ENCODE peak calls at places on chromosomes 1 and 21, in six cellular contexts. H is breast epithelium, G is DND-41, L is lower lobe of right lung, T is psoas muscle, A is OCI-LY7. W is an unnamed sample. For H3K9me3, the result is how much of the 10 kb centered on the place peaks cover.

GRCh38 chr1:152049291-152050073 is 12.7 kb upstream of the S100A11 start:
- DNase-seq in G (no peak), T (no peak), A (no peak), L (no peak), H (no peak), W (no peak)

GRCh38 chr1:12637693-12638092 is 6.2 kb upstream of the AADACL4 start:
- DNase-seq in G (no peak), T (peak), H (no peak), A (no peak), L (peak), W (no peak)

GRCh38 chr1:227403535-227403934 is 85.2 kb upstream of the CDC42BPA start:
- DNase-seq in H (no peak), A (no peak), G (no peak), L (no peak), T (no peak), W (no peak)

GRCh38 chr1:214514032-214514818 is 37.2 kb downstream of the PTPN14 start:
- DNase-seq in L (no peak), T (no peak), G (no peak), H (no peak), A (no peak), W (no peak)

GRCh38 chr1:89842547-89843278 is 21.9 kb downstream of the LRRC8D start:
- DNase-seq in T (no peak), L (no peak), G (no peak), H (no peak), A (peak), W (no peak)

GRCh38 chr1:50603274-50604271 is 180.3 kb upstream of the DMRTA2 start:
- DNase-seq in L (no peak), G (no peak), A (no peak), T (no peak), H (no peak), W (no peak)

GRCh38 chr1:116325922-116326321 is 47.1 kb upstream of the ATP1A1 start:
- DNase-seq in A (peak), T (peak), H (no peak), G (peak), L (no peak), W (no peak)

GRCh38 chr21:45228171-45228641 is 59.5 kb downstream of the POFUT2 start:
- DNase-seq in T (no peak), A (no peak), L (no peak), G (no peak), H (no peak), W (no peak)

GRCh38 chr1:109655624-109656519 is at the start of gene GSTM4:
- DNase-seq in H (peak), G (no peak), A (peak), L (peak), T (peak), W (peak)

GRCh38 chr1:43980255-43981134 is 1.5 kb downstream of the B4GALT2 start:
- DNase-seq in G (no peak), H (no peak), A (no peak), L (no peak), T (no peak), W (no peak)

GRCh38 chr1:180040034-180040433 is 85.4 kb downstream of the CEP350 start:
- DNase-seq in T (no peak), G (no peak), L (no peak), H (no peak), A (no peak), W (no peak)

GRCh38 chr1:243396876-243397275 is 141.0 kb downstream of the SDCCAG8 start:
- DNase-seq in T (no peak), L (no peak), G (no peak), A (no peak), H (no peak), W (no peak)

GRCh38 chr1:182601416-182601786 is 2.8 kb downstream of the RGS16 start:
- DNase-seq in A (peak), T (peak), H (peak), L (peak), G (peak), W (peak)

GRCh38 chr1:107057197-107058133 is 991 bp downstream of the PRMT6 start:
- DNase-seq in H (peak), A (peak), L (peak), T (peak), G (peak), W (peak)

GRCh38 chr1:160863422-160864131 is 890 bp upstream of the CD244 start:
- DNase-seq in H (no peak), A (no peak), L (no peak), G (no peak), T (no peak), W (no peak)

GRCh38 chr1:156602557-156602993 is 1.3 kb upstream of the GPATCH4 start:
- DNase-seq in H (no peak), A (peak), L (no peak), T (no peak), G (no peak), W (no peak)

GRCh38 chr1:62356257-62356835 is 37.1 kb upstream of the KANK4 start:
- DNase-seq in G (no peak), L (no peak), H (no peak), T (no peak), A (no peak), W (no peak)

GRCh38 chr1:107897428-107898339 is 67.3 kb downstream of the VAV3 start:
- DNase-seq in H (no peak), L (no peak), G (peak), A (peak), T (no peak), W (no peak)

GRCh38 chr1:9326596-9326995 is 33.9 kb downstream of the SPSB1 start:
- DNase-seq in T (no peak), A (no peak), G (no peak), L (no peak), H (no peak), W (no peak)

GRCh38 chr1:37477946-37478345 is 3.6 kb downstream of the ZC3H12A start:
- DNase-seq in H (no peak), L (no peak), T (no peak), G (no peak), A (no peak), W (no peak)

GRCh38 chr1:156608036-156608674 is 6.9 kb upstream of the GPATCH4 start:
- DNase-seq in L (no peak), G (peak), A (peak), T (no peak), H (peak), W (peak)

GRCh38 chr1:56064705-56065104 is 514.7 kb downstream of the PLPP3 start:
- DNase-seq in L (no peak), A (no peak), H (no peak), G (no peak), T (no peak), W (no peak)

GRCh38 chr1:155295183-155295941 is 5.9 kb downstream of the PKLR start:
- DNase-seq in T (no peak), H (no peak), A (no peak), G (no peak), L (no peak), W (no peak)

GRCh38 chr1:207459008-207459407 is 4.9 kb downstream of the CR2 start:
- DNase-seq in G (peak), L (no peak), T (no peak), H (no peak), A (peak), W (no peak)

GRCh38 chr21:8991968-8992621 is 1529.3 kb upstream of the TPTE start:
- DNase-seq in L (no peak), G (no peak), T (no peak), A (no peak), H (no peak), W (peak)

GRCh38 chr21:8994640-8995511 is 1526.5 kb upstream of the TPTE start:
- DNase-seq in A (no peak), T (no peak), G (no peak), H (no peak), L (no peak), W (no peak)

GRCh38 chr21:8993284-8993942 is 1528.0 kb upstream of the TPTE start:
- DNase-seq in L (no peak), A (no peak), H (no peak), T (no peak), G (no peak), W (no peak)

GRCh38 chr21:8992731-8993174 is 1528.6 kb upstream of the TPTE start:
- DNase-seq in A (no peak), G (no peak), H (no peak), L (no peak), T (peak), W (peak)

DNA sequence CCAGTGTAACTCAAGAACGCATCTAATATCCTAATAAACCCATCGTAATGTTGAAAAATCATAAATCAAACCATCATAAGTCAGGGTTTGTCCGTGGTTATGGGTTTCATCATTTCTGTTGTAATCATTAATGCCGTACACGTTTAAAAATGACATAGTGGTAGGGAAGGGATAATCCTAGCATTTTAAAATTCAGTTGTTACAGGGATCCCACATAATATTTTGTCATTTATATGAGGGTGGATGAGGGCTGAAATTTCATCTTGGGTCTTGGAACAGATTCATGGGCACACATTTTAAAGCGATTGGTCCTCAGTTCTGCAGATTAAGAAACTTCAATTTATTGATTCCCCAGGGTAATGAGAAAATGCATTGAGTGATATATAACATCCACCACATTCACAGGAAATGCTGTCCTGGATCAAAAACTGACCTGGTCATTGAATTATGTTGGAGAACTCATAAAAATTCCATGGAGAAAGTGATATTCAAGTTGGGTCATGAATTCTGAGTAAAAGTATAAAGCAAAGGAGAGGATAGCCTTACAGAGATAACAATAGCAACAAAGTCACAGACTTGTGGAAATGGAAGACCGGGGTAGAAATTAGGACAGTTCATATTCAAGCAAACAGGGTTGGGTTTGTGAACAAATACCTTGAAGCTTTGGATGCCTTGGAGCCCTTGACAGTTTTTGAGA is 1527.3 kb upstream of the TPTE start:
- DNase-seq in A (no peak), G (no peak), T (no peak), H (no peak), L (no peak), W (peak)
- H3K9me3 ChIP-seq in A (half or more), G (half or more), T (under half), H (under half), L (under half), W (under half)

GRCh38 chr1:247037483-247038320 is 29.8 kb upstream of the ZNF695 start:
- DNase-seq in L (no peak), A (no peak), G (no peak), T (no peak), H (no peak), W (no peak)
- H3K9me3 ChIP-seq in L (half or more), A (half or more), G (half or more), T (under half), H (half or more), W (under half)

GRCh38 chr1:39301606-39302005 is 97.1 kb downstream of the MACF1 start:
- DNase-seq in L (no peak), T (no peak), G (no peak), H (no peak), A (no peak), W (no peak)
- H3K9me3 ChIP-seq in L (under half), T (under half), G (under half), H (under half), A (under half), W (under half)

GRCh38 chr21:21401444-21401843 is 403.2 kb downstream of the NCAM2 start:
- DNase-seq in L (no peak), G (no peak), T (no peak), A (no peak), H (no peak), W (no peak)
- H3K9me3 ChIP-seq in L (under half), G (under half), T (under half), A (under half), H (under half), W (under half)

GRCh38 chr1:187146388-187146787 is 317.6 kb downstream of the PLA2G4A start:
- DNase-seq in T (no peak), A (no peak), H (no peak), G (no peak), L (no peak), W (no peak)
- H3K9me3 ChIP-seq in T (under half), A (under half), H (under half), G (under half), L (under half), W (under half)

GRCh38 chr1:178101654-178102053 is 7.8 kb downstream of the RASAL2 start:
- DNase-seq in A (no peak), L (no peak), T (no peak), G (no peak), H (no peak), W (no peak)
- H3K9me3 ChIP-seq in A (under half), L (under half), T (under half), G (under half), H (under half), W (under half)

DNA sequence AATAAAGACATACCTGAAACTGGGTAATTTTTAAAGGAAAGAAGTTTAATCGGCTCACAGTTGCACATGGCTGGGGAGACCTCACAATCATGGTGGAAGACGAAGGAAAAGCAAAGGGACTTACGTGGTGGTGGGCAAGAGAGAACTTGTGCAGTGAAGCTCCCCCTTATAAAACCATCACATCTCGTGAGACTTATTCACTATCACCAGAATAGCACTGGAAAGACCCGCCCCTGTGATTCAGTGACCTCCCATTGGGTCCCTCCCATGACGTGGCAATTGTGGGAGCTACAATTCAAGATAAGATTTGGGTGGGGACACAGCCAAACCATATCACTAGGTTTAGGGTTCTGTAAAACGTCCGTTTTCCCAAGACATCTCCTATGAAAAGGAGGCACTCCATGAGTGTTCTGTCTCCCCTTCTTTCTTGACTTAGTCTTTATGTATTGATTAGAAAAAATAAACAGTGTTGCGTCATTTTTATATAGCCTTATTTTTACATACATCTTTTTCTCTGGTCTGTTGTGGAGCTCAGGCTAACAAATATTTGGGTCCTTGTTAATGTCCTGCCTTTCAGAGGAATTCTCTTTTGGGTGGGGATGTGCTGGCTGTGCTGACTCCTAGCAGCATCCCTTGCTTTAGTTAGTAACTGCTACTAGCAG is 23.3 kb downstream of the BACH1 start:
- DNase-seq in G (no peak), T (no peak), H (no peak), A (no peak), L (no peak), W (no peak)
- H3K9me3 ChIP-seq in G (under half), T (under half), H (under half), A (under half), L (under half), W (under half)

DNA sequence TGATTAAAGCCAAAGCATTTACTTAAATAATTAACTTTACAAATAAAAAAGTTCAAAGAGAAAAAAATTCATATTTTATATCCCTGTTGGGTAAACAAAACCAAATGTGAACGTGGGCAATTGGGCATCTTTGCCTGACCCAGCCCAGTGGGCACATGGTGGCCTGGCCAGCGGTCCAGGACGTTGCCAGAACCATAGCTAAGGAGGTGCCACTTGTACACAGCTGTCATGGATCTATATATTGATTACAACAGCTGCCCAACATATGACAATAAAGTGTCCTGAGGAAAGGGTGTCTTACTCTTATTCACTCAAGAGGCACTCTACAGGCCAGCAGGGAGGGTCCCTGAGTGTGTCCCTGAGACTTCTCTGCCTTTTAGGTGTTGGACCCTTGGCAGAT is 78.5 kb downstream of the BCAR3 start:
- DNase-seq in G (no peak), T (no peak), H (no peak), L (no peak), A (no peak), W (no peak)
- H3K9me3 ChIP-seq in G (under half), T (under half), H (under half), L (under half), A (under half), W (under half)

GRCh38 chr1:237187854-237188253 is 145.9 kb downstream of the RYR2 start:
- DNase-seq in A (no peak), H (no peak), G (no peak), L (no peak), T (no peak), W (no peak)
- H3K9me3 ChIP-seq in A (under half), H (under half), G (under half), L (under half), T (under half), W (under half)

W was measured in BE2C.